ENCODE peak calls at places on chromosomes 16 and 17, in seven cellular contexts. V is activated T-cell treated with anti-CD3 and anti-CD28 coated beads, Interleukin-2, amount 50 U/mL, for 4 hours; B is ACHN; I is aorta; Z is activated CD8-positive, alpha-beta T cell treated with anti-CD3 and anti-CD28 coated beads for 36 hours; E is thoracic aorta; D is non-pigmented ciliary epithelial cell. R is an unnamed sample.

GRCh38 chr17:21375757-21376584 is at the start of gene KCNJ12:
- DNase-seq in Z (peak), B (peak), D (no peak), E (no peak), V (no peak), I (no peak), R (no peak)

GRCh38 chr17:62919388-62919787 is 46.6 kb upstream of the TANC2 start:
- DNase-seq in I (no peak), B (no peak), V (no peak), D (peak), E (no peak), Z (no peak), R (no peak)

GRCh38 chr16:50735629-50736122 is 6.2 kb upstream of the CYLD start:
- DNase-seq in B (no peak), E (no peak), V (no peak), Z (peak), D (no peak), I (no peak), R (no peak)

GRCh38 chr17:14133104-14133503 is 63.8 kb downstream of the COX10 start:
- DNase-seq in E (no peak), Z (no peak), D (no peak), B (peak), I (no peak), V (no peak), R (no peak)

GRCh38 chr16:11796227-11797165 is 562 bp downstream of the ZC3H7A start:
- DNase-seq in I (peak), V (peak), E (no peak), Z (no peak), B (peak), D (no peak), R (peak)

GRCh38 chr16:28561557-28562187 is 8.0 kb downstream of the SGF29 start:
- DNase-seq in V (no peak), B (no peak), E (no peak), Z (no peak), I (no peak), D (no peak), R (no peak)

GRCh38 chr17:4839965-4840892 is 7.1 kb downstream of the MINK1 start:
- DNase-seq in B (no peak), D (no peak), E (no peak), I (no peak), V (no peak), Z (no peak), R (no peak)

GRCh38 chr16:57297856-57298255 is 13.4 kb upstream of the PLLP start:
- DNase-seq in E (no peak), V (peak), B (no peak), I (peak), D (no peak), Z (peak), R (no peak)

GRCh38 chr16:68493412-68494070 is 45.2 kb upstream of the SMPD3 start:
- DNase-seq in B (no peak), I (peak), Z (no peak), D (no peak), V (no peak), E (no peak), R (no peak)

GRCh38 chr17:34299918-34300600 is 14.5 kb downstream of the CCL11 start:
- DNase-seq in E (no peak), D (peak), Z (no peak), I (no peak), B (no peak), V (no peak), R (no peak)

GRCh38 chr17:16942141-16943031 is 29.5 kb downstream of the TNFRSF13B start:
- DNase-seq in D (no peak), V (no peak), I (peak), Z (no peak), B (no peak), E (no peak), R (no peak)

GRCh38 chr17:29615048-29615385 is 7.7 kb downstream of the CORO6 start:
- DNase-seq in E (no peak), D (no peak), V (peak), I (no peak), Z (peak), B (no peak), R (peak)

GRCh38 chr17:64328875-64329405 is 61.7 kb downstream of the PECAM1 start:
- DNase-seq in Z (no peak), I (no peak), E (no peak), D (no peak), V (no peak), B (no peak), R (no peak)

GRCh38 chr17:48294989-48295892 is 134.8 kb downstream of the SKAP1 start:
- DNase-seq in I (no peak), B (peak), V (no peak), D (peak), E (no peak), Z (peak), R (no peak)

R was measured in C1 segment of cervical spinal cord.